ENCODE peak calls at places on chromosomes 1 and 21, in four cellular contexts. L, T, J and R are unnamed samples.

GRCh38 chr1:168613689-168614655 is 37.6 kb downstream of the XCL1 start:
- DNase-seq in J (no peak), L (no peak), T (peak), R (no peak)

GRCh38 chr1:26697978-26698849 is 2.4 kb downstream of the ARID1A start:
- DNase-seq in J (no peak), T (peak), L (peak), R (peak)

GRCh38 chr1:12143631-12144155 is 23.1 kb upstream of the TNFRSF1B start:
- DNase-seq in J (no peak), T (no peak), L (peak), R (no peak)

GRCh38 chr1:39987869-39988268 is 32.9 kb downstream of the MFSD2A start:
- DNase-seq in T (no peak), L (no peak), J (no peak), R (no peak)

GRCh38 chr1:174114788-174115448 is 44.4 kb upstream of the RABGAP1L start:
- DNase-seq in L (peak), T (peak), J (no peak), R (no peak)

GRCh38 chr1:100930494-100930893 is 34.6 kb downstream of the SLC30A7 start:
- DNase-seq in T (no peak), L (no peak), J (no peak), R (no peak)

GRCh38 chr1:182725264-182725965 is 41.0 kb upstream of the RGS8 start:
- DNase-seq in T (no peak), J (no peak), L (no peak), R (no peak)

GRCh38 chr21:42653492-42654061 is at the start of gene PDE9A:
- DNase-seq in L (peak), T (peak), J (no peak), R (peak)

GRCh38 chr1:61496501-61496900 is 228.4 kb downstream of the TM2D1 start:
- DNase-seq in L (no peak), J (no peak), T (no peak), R (no peak)

GRCh38 chr1:77536813-77537212 is 145.6 kb downstream of the ZZZ3 start:
- DNase-seq in L (no peak), J (no peak), T (no peak), R (no peak)

GRCh38 chr1:230085178-230085515 is 18.1 kb downstream of the GALNT2 start:
- DNase-seq in L (no peak), T (no peak), J (no peak), R (no peak)

GRCh38 chr1:54274881-54275280 is 74.9 kb downstream of the MRPL37 start:
- DNase-seq in L (no peak), T (no peak), J (no peak), R (no peak)

GRCh38 chr21:29378814-29379213 is 80.1 kb downstream of the BACH1 start:
- DNase-seq in T (peak), L (no peak), J (no peak), R (no peak)

GRCh38 chr1:228214921-228215662 is 7.2 kb downstream of the OBSCN start:
- DNase-seq in J (no peak), L (no peak), T (no peak), R (no peak)

GRCh38 chr1:37158113-37158749 is 123.9 kb upstream of the GRIK3 start:
- DNase-seq in T (no peak), L (no peak), J (no peak), R (no peak)
- TF ChIP-seq USF1 in T (no peak), L (no peak), J (no peak), R (no peak)

GRCh38 chr1:178609015-178609414 is 96.1 kb downstream of the TEX35 start:
- DNase-seq in T (no peak), J (no peak), L (no peak), R (no peak)

GRCh38 chr1:178612261-178612660 is 99.4 kb downstream of the TEX35 start:
- DNase-seq in J (no peak), L (no peak), T (no peak), R (no peak)

GRCh38 chr1:178607718-178608408 is 95.0 kb downstream of the TEX35 start:
- DNase-seq in T (no peak), J (peak), L (no peak), R (no peak)

GRCh38 chr1:178614286-178614685 is 101.4 kb downstream of the TEX35 start:
- DNase-seq in L (no peak), T (no peak), J (no peak), R (no peak)

GRCh38 chr1:178613271-178613945 is 100.5 kb downstream of the TEX35 start:
- DNase-seq in T (no peak), J (no peak), L (no peak), R (no peak)
- TF ChIP-seq USF1 in T (no peak), J (no peak), L (no peak), R (no peak)

GRCh38 chr21:46665566-46665965 is 30.1 kb downstream of the PRMT2 start:
- DNase-seq in L (no peak), T (no peak), J (no peak), R (no peak)

GRCh38 chr21:46668381-46668780 is 32.9 kb downstream of the PRMT2 start:
- DNase-seq in J (no peak), L (no peak), T (no peak), R (no peak)

GRCh38 chr21:46667191-46667734 is 31.8 kb downstream of the PRMT2 start:
- DNase-seq in T (peak), J (no peak), L (no peak), R (peak)

GRCh38 chr21:46664316-46664995 is 29.0 kb downstream of the PRMT2 start:
- DNase-seq in J (no peak), L (no peak), T (no peak), R (no peak)

GRCh38 chr21:46667735-46668380 is 32.4 kb downstream of the PRMT2 start:
- DNase-seq in L (no peak), J (no peak), T (peak), R (peak)
- TF ChIP-seq USF1 in L (no peak), J (no peak), T (no peak), R (peak)

GRCh38 chr1:201356236-201356635 is 21.2 kb downstream of the TNNT2 start:
- DNase-seq in L (no peak), T (no peak), J (no peak), R (no peak)

GRCh38 chr1:201354901-201355295 is 22.6 kb downstream of the TNNT2 start:
- DNase-seq in T (no peak), L (no peak), J (no peak), R (no peak)

GRCh38 chr1:201353186-201353940 is 24.1 kb downstream of the TNNT2 start:
- DNase-seq in L (no peak), T (no peak), J (no peak), R (peak)

GRCh38 chr1:201355471-201355870 is 22.0 kb downstream of the TNNT2 start:
- DNase-seq in T (no peak), L (no peak), J (no peak), R (no peak)

GRCh38 chr1:201354151-201354900 is 23.2 kb downstream of the TNNT2 start:
- DNase-seq in J (no peak), T (no peak), L (no peak), R (no peak)
- TF ChIP-seq USF1 in J (no peak), T (no peak), L (no peak), R (no peak)

GRCh38 chr1:65525297-65526048 is 105.0 kb downstream of the LEPR start:
- DNase-seq in J (no peak), L (peak), T (peak), R (peak)

GRCh38 chr1:65526049-65526556 is 105.6 kb downstream of the LEPR start:
- DNase-seq in T (no peak), L (peak), J (no peak), R (no peak)

GRCh38 chr1:65527672-65528071 is 107.2 kb downstream of the LEPR start:
- DNase-seq in J (no peak), T (peak), L (peak), R (no peak)

GRCh38 chr1:65528104-65528503 is 107.6 kb downstream of the LEPR start:
- DNase-seq in T (no peak), J (no peak), L (peak), R (no peak)

DNA sequence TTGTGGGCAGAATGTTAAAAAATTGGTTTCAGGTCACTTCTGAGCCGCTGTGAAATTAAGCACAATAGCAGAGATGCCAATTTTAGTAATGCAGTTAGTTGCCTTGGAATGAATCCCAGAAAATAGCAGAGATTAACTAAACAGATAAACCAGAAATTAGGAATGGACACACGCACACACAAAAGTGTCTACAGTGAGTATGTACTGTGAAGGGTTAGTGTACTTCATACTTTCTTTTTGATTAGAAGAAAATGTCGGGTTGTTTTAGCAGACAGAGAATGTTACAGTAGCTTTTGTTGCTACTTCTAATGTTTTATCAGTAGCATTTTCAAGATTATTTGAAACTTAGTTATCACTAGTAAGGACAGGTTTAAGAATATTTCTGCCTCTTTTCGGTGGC is 106.7 kb downstream of the LEPR start:
- DNase-seq in J (no peak), T (peak), L (peak), R (no peak)
- TF ChIP-seq USF1 in J (no peak), T (no peak), L (no peak), R (no peak)

GRCh38 chr21:39348040-39348354 is 891 bp downstream of the HMGN1 start:
- DNase-seq in J (no peak), T (no peak), L (no peak), R (no peak)

GRCh38 chr21:39349211-39350093 is 564 bp upstream of the HMGN1 start:
- DNase-seq in T (peak), J (peak), L (peak), R (peak)

GRCh38 chr21:39350094-39351006 is 1.5 kb upstream of the HMGN1 start:
- DNase-seq in J (no peak), T (no peak), L (no peak), R (no peak)

GRCh38 chr21:39348355-39349210 is at the start of gene HMGN1:
- DNase-seq in J (peak), T (peak), L (peak), R (peak)

GRCh38 chr21:39353295-39353694 is 4.4 kb upstream of the HMGN1 start:
- DNase-seq in L (no peak), J (no peak), T (no peak), R (no peak)
- TF ChIP-seq USF1 in L (no peak), J (no peak), T (no peak), R (no peak)

GRCh38 chr1:31584869-31585735 is 8.8 kb downstream of the TINAGL1 start:
- DNase-seq in T (no peak), J (no peak), L (no peak), R (no peak)
- TF ChIP-seq USF1 in T (no peak), J (no peak), L (no peak), R (no peak)

DNA sequence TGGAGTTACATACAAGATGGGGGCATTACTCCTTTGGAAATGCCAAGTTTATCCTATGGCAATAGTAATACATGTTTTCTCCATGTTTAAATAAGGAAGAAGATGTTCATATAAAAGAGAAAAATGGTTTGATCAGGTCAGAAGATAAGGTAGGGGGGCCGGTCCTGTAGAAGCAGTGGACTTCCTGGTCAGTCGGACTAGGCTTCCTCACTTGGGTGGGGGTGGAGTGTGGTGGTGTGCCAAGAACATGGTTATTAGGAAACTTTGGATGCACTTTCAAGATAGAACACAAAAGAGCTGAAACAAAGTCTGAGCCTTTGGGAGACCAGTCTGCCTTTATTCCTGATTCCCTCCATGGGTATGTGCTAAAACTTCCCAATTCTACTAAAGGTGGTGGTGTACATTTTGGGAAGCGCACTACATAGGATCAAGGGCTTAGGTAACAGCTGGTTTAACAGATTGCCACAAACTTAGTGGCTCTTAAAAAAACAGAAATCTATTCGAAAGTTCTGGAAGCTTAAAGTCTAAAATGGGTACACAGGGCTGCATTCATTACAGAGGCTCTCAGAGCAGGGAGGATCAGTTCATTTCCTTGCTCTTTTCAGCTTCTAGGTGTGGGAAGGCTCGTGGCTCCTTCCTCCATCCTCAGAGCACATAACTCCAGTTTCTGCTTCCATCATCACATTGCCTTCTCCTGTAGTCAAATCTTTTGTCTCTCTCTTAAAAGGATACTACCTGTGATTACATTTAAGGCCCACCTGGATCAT is 64.6 kb downstream of the KDM1A start:
- DNase-seq in T (no peak), L (no peak), J (no peak), R (no peak)
- TF ChIP-seq USF1 in T (no peak), L (no peak), J (no peak), R (no peak)

GRCh38 chr1:108767708-108768107 is 21.2 kb downstream of the STXBP3 start:
- DNase-seq in J (no peak), L (no peak), T (no peak), R (no peak)
- TF ChIP-seq USF1 in J (no peak), L (no peak), T (no peak), R (no peak)

GRCh38 chr1:219507432-219507831 is 105.5 kb downstream of the ZC3H11B start:
- DNase-seq in J (no peak), T (no peak), L (no peak), R (no peak)
- TF ChIP-seq USF1 in J (no peak), T (no peak), L (no peak), R (no peak)